ENCODE peak calls at places on chromosomes 1 and 21, in seven cellular contexts. O is substantia nigra; S is stromal cell of bone marrow; D is IMR-90; F is activated CD8-positive, alpha-beta memory T cell treated with anti-CD3 and anti-CD28 coated beads for 4 hours; G is left cardiac atrium; Q is GM06990. T is an unnamed sample.

GRCh38 chr1:156925154-156926010 is 5.0 kb downstream of the LRRC71 start:
- DNase-seq in O (no peak), S (no peak), D (no peak), F (no peak), G (no peak), Q (no peak), T (no peak)

GRCh38 chr1:34163792-34164509 is 1.1 kb downstream of the CSMD2 start:
- DNase-seq in O (no peak), S (no peak), D (no peak), F (no peak), G (no peak), Q (no peak), T (no peak)

GRCh38 chr1:228940931-228941330 is 205.7 kb downstream of the RHOU start:
- DNase-seq in O (no peak), S (no peak), D (no peak), F (no peak), G (no peak), Q (no peak), T (no peak)

GRCh38 chr1:35707253-35708178 is 11.2 kb downstream of the C1orf216 start:
- DNase-seq in O (no peak), S (no peak), D (no peak), F (peak), G (peak), Q (peak), T (no peak)

GRCh38 chr1:7295946-7296345 is 475.1 kb upstream of the VAMP3 start:
- DNase-seq in O (no peak), S (no peak), D (peak), F (no peak), G (no peak), Q (no peak), T (no peak)

GRCh38 chr1:187476671-187477070 is 647.9 kb downstream of the PLA2G4A start:
- DNase-seq in O (no peak), S (no peak), D (peak), F (no peak), G (no peak), Q (no peak), T (no peak)

GRCh38 chr1:225817611-225818061 is 7.7 kb downstream of the EPHX1 start:
- DNase-seq in O (no peak), S (peak), D (peak), F (no peak), G (peak), Q (no peak), T (peak)

GRCh38 chr1:217617120-217617519 is 13.8 kb downstream of the GPATCH2 start:
- DNase-seq in O (no peak), S (no peak), D (no peak), F (no peak), G (no peak), Q (no peak), T (no peak)

GRCh38 chr1:240732390-240732789 is 120.4 kb upstream of the GREM2 start:
- DNase-seq in O (no peak), S (peak), D (peak), F (no peak), G (no peak), Q (no peak), T (no peak)

GRCh38 chr21:38925923-38926322 is 120.2 kb downstream of the ETS2 start:
- DNase-seq in O (no peak), S (peak), D (peak), F (no peak), G (peak), Q (no peak), T (no peak)

GRCh38 chr21:18893411-18893810 is 489.8 kb upstream of the TMPRSS15 start:
- DNase-seq in O (no peak), S (no peak), D (no peak), F (no peak), G (no peak), Q (no peak), T (no peak)

GRCh38 chr1:201562659-201563405 is 23.9 kb downstream of the NAV1 start:
- DNase-seq in O (no peak), S (no peak), D (peak), F (no peak), G (peak), Q (no peak), T (no peak)

GRCh38 chr1:44412591-44412990 is 7.5 kb downstream of the RNF220 start:
- DNase-seq in O (no peak), S (no peak), D (no peak), F (no peak), G (no peak), Q (no peak), T (no peak)

GRCh38 chr1:203516906-203517305 is 23.0 kb downstream of the OPTC start:
- DNase-seq in O (no peak), S (no peak), D (no peak), F (no peak), G (no peak), Q (no peak), T (no peak)

GRCh38 chr1:60865146-60865545 is 217.2 kb upstream of the NFIA start:
- DNase-seq in O (no peak), S (no peak), D (no peak), F (no peak), G (no peak), Q (no peak), T (no peak)

GRCh38 chr1:1815606-1816281 is 37.5 kb upstream of the NADK start:
- DNase-seq in O (no peak), S (no peak), D (no peak), F (no peak), G (no peak), Q (no peak), T (no peak)

GRCh38 chr1:181014431-181015257 is 8.0 kb downstream of the STX6 start:
- DNase-seq in O (no peak), S (no peak), D (no peak), F (no peak), G (no peak), Q (peak), T (no peak)

GRCh38 chr1:9165396-9165795 is 36.5 kb upstream of the GPR157 start:
- DNase-seq in O (no peak), S (no peak), D (no peak), F (no peak), G (no peak), Q (no peak), T (no peak)

GRCh38 chr1:175341631-175342429 is 149.3 kb upstream of the KIAA0040 start:
- DNase-seq in O (no peak), S (no peak), D (no peak), F (no peak), G (no peak), Q (no peak), T (no peak)

GRCh38 chr1:9600861-9601834 is 12.4 kb downstream of the TMEM201 start:
- DNase-seq in O (no peak), S (no peak), D (no peak), F (no peak), G (no peak), Q (no peak), T (no peak)

GRCh38 chr21:16345757-16346156 is 616.0 kb downstream of the USP25 start:
- DNase-seq in O (no peak), S (no peak), D (no peak), F (no peak), G (no peak), Q (no peak), T (no peak)

GRCh38 chr21:33825898-33826297 is 89.7 kb downstream of the ATP5PO start:
- DNase-seq in O (no peak), S (peak), D (peak), F (no peak), G (no peak), Q (no peak), T (no peak)

GRCh38 chr21:36039861-36040260 is 20.5 kb downstream of the SETD4 start:
- DNase-seq in O (no peak), S (no peak), D (no peak), F (no peak), G (no peak), Q (no peak), T (no peak)